ENCODE peak calls at places on chromosomes 13 and 19, in nine cellular contexts. L is breast epithelium; H is tibial nerve; X is stomach; J is CD8-positive, alpha-beta T cell; E is fibroblast of lung; U is heart right ventricle; W is IMR-90; B is suprapubic skin. V is an unnamed sample. For H3K9me3, the result is how much of the 10 kb centered on the place peaks cover.

GRCh38 chr19:41263042-41263849 is 926 bp upstream of the HNRNPUL1 start:
- DNase-seq in W (peak), U (peak), E (peak), L (peak), H (peak), B (peak), X (peak), J (peak), V (peak)

GRCh38 chr13:44292545-44292944 is 81.1 kb upstream of the SERP2 start:
- DNase-seq in L (no peak), W (no peak), J (no peak), U (peak), B (no peak), X (no peak), E (no peak), H (no peak), V (no peak)

GRCh38 chr13:44744880-44745633 is 168.9 kb upstream of the TSC22D1 start:
- DNase-seq in B (no peak), L (no peak), J (no peak), U (no peak), W (no peak), X (no peak), E (no peak), H (no peak), V (no peak)

GRCh38 chr19:5643060-5643459 is 20.2 kb downstream of the SAFB start:
- DNase-seq in E (no peak), J (no peak), X (no peak), U (no peak), H (no peak), W (no peak), B (no peak), L (no peak), V (no peak)

GRCh38 chr13:31145417-31145816 is 16.3 kb downstream of the HSPH1 start:
- DNase-seq in L (no peak), W (no peak), U (no peak), H (no peak), E (no peak), B (no peak), X (no peak), J (no peak), V (no peak)

GRCh38 chr19:2276429-2276989 is 5.5 kb downstream of the PEAK3 start:
- DNase-seq in L (no peak), X (no peak), H (no peak), U (no peak), J (no peak), W (no peak), B (no peak), E (no peak), V (no peak)

GRCh38 chr13:99526549-99526948 is 25.3 kb downstream of the TM9SF2 start:
- DNase-seq in U (no peak), B (no peak), X (no peak), E (no peak), H (no peak), L (no peak), J (no peak), W (no peak), V (no peak)

GRCh38 chr19:3645067-3645396 is 18.4 kb upstream of the CACTIN start:
- DNase-seq in X (no peak), B (no peak), E (no peak), H (no peak), L (no peak), J (no peak), U (no peak), W (no peak), V (no peak)

GRCh38 chr13:106714271-106714670 is 146.3 kb upstream of the ARGLU1 start:
- DNase-seq in L (no peak), H (no peak), J (no peak), B (no peak), X (no peak), U (no peak), W (no peak), E (no peak), V (no peak)

GRCh38 chr19:52442179-52442578 is 11.2 kb upstream of the ZNF578 start:
- DNase-seq in W (no peak), H (no peak), J (no peak), U (no peak), B (no peak), E (no peak), X (no peak), L (no peak), V (no peak)

GRCh38 chr13:80001510-80001842 is 339.4 kb downstream of the SPRY2 start:
- DNase-seq in U (no peak), L (no peak), J (no peak), B (no peak), W (no peak), E (no peak), H (no peak), X (no peak), V (no peak)

GRCh38 chr19:4425531-4425930 is 23.1 kb downstream of the CHAF1A start:
- DNase-seq in U (no peak), B (no peak), E (peak), W (peak), H (no peak), J (no peak), L (no peak), X (no peak), V (no peak)

GRCh38 chr19:33368074-33368864 is 5.2 kb upstream of the CEBPG start:
- DNase-seq in E (peak), B (no peak), H (no peak), X (no peak), J (no peak), U (no peak), W (peak), L (no peak), V (no peak)

GRCh38 chr13:23741879-23742510 is 147.2 kb downstream of the MIPEP start:
- DNase-seq in B (no peak), L (no peak), J (no peak), U (no peak), X (no peak), W (no peak), H (no peak), E (no peak), V (no peak)

GRCh38 chr19:18009412-18010066 is 1.6 kb downstream of the ARRDC2 start:
- DNase-seq in U (no peak), B (no peak), X (no peak), E (peak), J (no peak), W (peak), H (no peak), L (no peak), V (no peak)

GRCh38 chr13:95704510-95704909 is 27.6 kb downstream of the DNAJC3 start:
- DNase-seq in J (no peak), W (no peak), U (no peak), X (no peak), E (no peak), L (no peak), H (no peak), B (no peak), V (no peak)

GRCh38 chr13:37460211-37460610 is 138.4 kb downstream of the POSTN start:
- DNase-seq in E (peak), U (no peak), W (peak), J (no peak), H (no peak), B (no peak), L (no peak), X (no peak), V (no peak)

GRCh38 chr19:7874080-7874856 is at the start of gene PRR36:
- DNase-seq in J (no peak), L (peak), E (no peak), H (no peak), U (no peak), X (peak), W (no peak), B (no peak), V (no peak)

GRCh38 chr13:95833713-95834112 is 156.8 kb downstream of the DNAJC3 start:
- DNase-seq in H (no peak), W (peak), B (no peak), J (no peak), X (no peak), E (peak), L (no peak), U (no peak), V (no peak)

GRCh38 chr13:78603240-78603947 is at the start of gene POU4F1:
- DNase-seq in H (no peak), J (peak), X (no peak), L (no peak), E (peak), U (no peak), W (peak), B (no peak), V (no peak)
- H3K4me3 ChIP-seq in H (peak), J (peak), X (peak), L (peak), E (no peak), U (peak), W (peak), B (peak), V (peak)

DNA sequence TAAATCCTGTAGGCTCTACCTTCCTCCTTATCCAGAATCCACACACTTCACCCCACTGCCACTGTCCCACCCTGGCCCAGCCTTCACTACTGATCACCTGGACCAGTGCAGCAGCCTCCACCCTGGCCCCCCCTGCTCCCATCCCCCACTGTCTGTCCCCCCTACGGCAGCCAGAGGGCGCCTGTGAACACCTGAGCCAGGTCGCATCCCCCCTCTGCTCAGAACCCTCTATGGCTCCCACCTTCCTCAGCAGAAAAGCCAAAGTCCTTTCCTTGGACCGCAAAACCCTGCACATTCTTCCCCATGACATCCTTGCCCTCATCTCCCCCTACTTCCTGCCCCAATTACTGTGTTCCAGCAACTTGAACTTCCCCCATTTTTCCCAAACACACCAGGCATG is 20.6 kb downstream of the ELAVL3 start:
- DNase-seq in L (no peak), J (no peak), U (no peak), E (no peak), X (no peak), W (no peak), H (no peak), B (no peak), V (no peak)
- TF ChIP-seq CTCF in L (no peak), J (no peak), U (no peak), E (peak), X (no peak), W (peak), H (no peak), B (no peak), V (no peak)

GRCh38 chr19:43910884-43911283 is 24.2 kb downstream of the ZNF45 start:
- DNase-seq in B (no peak), U (no peak), L (no peak), W (no peak), J (no peak), H (no peak), E (no peak), X (no peak), V (no peak)

GRCh38 chr19:43913383-43913782 is 21.7 kb downstream of the ZNF45 start:
- DNase-seq in U (no peak), X (no peak), B (no peak), W (no peak), L (no peak), E (no peak), H (no peak), J (no peak), V (no peak)

GRCh38 chr19:43905897-43906296 is 29.2 kb downstream of the ZNF45 start:
- DNase-seq in X (no peak), J (no peak), U (no peak), L (no peak), H (no peak), W (no peak), B (no peak), E (no peak), V (no peak)

GRCh38 chr19:43906774-43907173 is 28.3 kb downstream of the ZNF45 start:
- DNase-seq in W (no peak), E (no peak), B (no peak), L (no peak), U (no peak), X (no peak), J (no peak), H (no peak), V (no peak)

DNA sequence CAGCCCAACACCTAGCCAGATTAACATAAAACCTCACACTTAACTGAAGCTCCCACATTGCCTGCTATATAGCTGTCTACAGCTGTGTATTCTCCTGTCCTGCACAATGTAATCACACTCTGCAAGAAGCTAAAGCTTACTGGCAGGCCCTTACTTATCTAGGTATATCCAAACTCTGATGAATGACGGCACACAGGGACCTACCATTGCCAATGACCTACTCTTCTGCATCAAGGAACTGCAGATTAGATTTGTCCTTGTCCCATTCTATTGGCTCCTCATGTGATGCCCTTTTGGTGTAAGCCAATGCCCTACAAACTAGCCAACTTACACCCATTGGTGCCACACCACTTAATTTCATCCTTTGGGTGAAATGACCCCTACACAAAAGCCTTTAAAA is 26.4 kb downstream of the ZNF45 start:
- DNase-seq in X (no peak), B (no peak), E (no peak), H (no peak), W (no peak), L (no peak), J (no peak), U (no peak), V (no peak)
- H3K9me3 ChIP-seq in X (half or more), B (half or more), E (under half), H (under half), W (under half), L (half or more), J (half or more), U (half or more), V (under half)

GRCh38 chr19:56089344-56089743 is 31.8 kb downstream of the ZNF787 start:
- DNase-seq in H (no peak), L (no peak), J (no peak), W (no peak), B (no peak), U (no peak), E (no peak), X (no peak), V (no peak)

GRCh38 chr19:56091066-56091490 is 30.0 kb downstream of the ZNF787 start:
- DNase-seq in U (no peak), B (no peak), X (no peak), J (no peak), H (no peak), E (peak), W (peak), L (no peak), V (peak)

GRCh38 chr19:56094449-56094848 is 26.6 kb downstream of the ZNF787 start:
- DNase-seq in H (no peak), B (no peak), U (no peak), W (no peak), J (no peak), X (no peak), E (no peak), L (no peak), V (no peak)

GRCh38 chr19:56092685-56093631 is 28.1 kb downstream of the ZNF787 start:
- DNase-seq in W (no peak), H (no peak), L (no peak), U (no peak), J (no peak), B (no peak), E (no peak), X (no peak), V (no peak)

GRCh38 chr19:56091751-56092546 is 29.1 kb downstream of the ZNF787 start:
- DNase-seq in E (no peak), L (peak), W (no peak), B (no peak), H (no peak), X (no peak), U (no peak), J (no peak), V (no peak)
- H3K4me3 ChIP-seq in E (no peak), L (peak), W (no peak), B (peak), H (no peak), X (no peak), U (peak), J (no peak), V (no peak)

GRCh38 chr19:55145241-55145640 is 3.8 kb downstream of the TNNT1 start:
- DNase-seq in J (no peak), X (no peak), E (no peak), W (no peak), B (no peak), U (no peak), H (no peak), L (no peak), V (no peak)
- TF ChIP-seq CTCF in J (no peak), X (no peak), E (no peak), W (no peak), B (no peak), U (no peak), H (no peak), L (no peak), V (no peak)

DNA sequence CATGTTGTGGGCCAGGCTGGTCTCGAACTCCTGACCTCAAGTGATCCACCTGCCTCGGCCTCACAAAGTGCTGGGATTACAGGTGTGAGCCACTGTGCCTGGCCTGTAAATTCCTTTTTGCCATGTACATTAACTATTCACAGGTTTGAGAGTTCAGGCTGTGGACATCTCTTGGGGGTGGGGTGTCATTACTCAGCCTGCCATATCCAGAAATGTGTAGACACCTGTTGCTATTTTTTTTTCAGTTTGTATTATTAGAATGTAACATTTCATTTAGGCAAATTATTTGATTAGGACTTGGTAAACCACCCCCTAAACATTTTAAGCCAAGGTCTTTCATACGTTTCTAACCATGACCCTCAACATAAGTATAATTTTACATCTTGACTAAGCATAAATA is 20.5 kb downstream of the ZNF227 start:
- DNase-seq in H (no peak), L (no peak), U (no peak), E (no peak), W (no peak), X (no peak), J (no peak), B (no peak), V (no peak)
- H3K9me3 ChIP-seq in H (under half), L (half or more), U (under half), E (under half), W (under half), X (half or more), J (half or more), B (half or more), V (under half)

GRCh38 chr19:11721681-11722080 is 17.1 kb downstream of the ZNF823 start:
- DNase-seq in X (no peak), W (no peak), H (no peak), J (no peak), E (no peak), B (no peak), L (no peak), U (no peak), V (no peak)
- H3K4me3 ChIP-seq in X (no peak), W (no peak), H (no peak), J (no peak), E (no peak), B (no peak), L (no peak), U (no peak), V (no peak)